ENCODE peak calls at places on chromosomes 6 and 20, in nine cellular contexts. L is stimulated activated naive CD8-positive, alpha-beta T cell treated with anti-CD3 and anti-CD28 coated beads, Interleukin-15, Interleukin-2, amounts not matched to agents 100 U/mL and 50 U/mL, for 24 hours; O is NCI-H1694; R is SW 1271; V is hypothalamus; T is HFF-Myc; U is H54; H is activated CD8-positive, alpha-beta memory T cell treated with anti-CD3 and anti-CD28 coated beads for 1 hour; J is iris pigment epithelial cell. Q is an unnamed sample.

GRCh38 chr20:48789185-48789668 is 38.6 kb downstream of the PREX1 start:
- DNase-seq in L (no peak), O (no peak), R (no peak), V (no peak), T (no peak), U (no peak), H (no peak), J (no peak), Q (no peak)

GRCh38 chr6:158955265-158955664 is 44.7 kb downstream of the RSPH3 start:
- DNase-seq in L (no peak), O (no peak), R (no peak), V (no peak), T (no peak), U (no peak), H (no peak), J (peak), Q (no peak)

GRCh38 chr6:76230711-76231110 is 158.2 kb upstream of the IMPG1 start:
- DNase-seq in L (no peak), O (peak), R (no peak), V (no peak), T (no peak), U (no peak), H (no peak), J (peak), Q (no peak)

GRCh38 chr6:111263837-111264236 is 176.5 kb downstream of the SLC16A10 start:
- DNase-seq in L (no peak), O (no peak), R (peak), V (no peak), T (no peak), U (peak), H (no peak), J (peak), Q (no peak)

GRCh38 chr20:61788343-61788742 is 277.3 kb downstream of the TAF4 start:
- DNase-seq in L (no peak), O (no peak), R (no peak), V (no peak), T (no peak), U (no peak), H (no peak), J (no peak), Q (no peak)

GRCh38 chr20:6705106-6705766 is 62.2 kb upstream of the BMP2 start:
- DNase-seq in L (no peak), O (no peak), R (no peak), V (no peak), T (no peak), U (no peak), H (no peak), J (peak), Q (no peak)

GRCh38 chr20:14820771-14821170 is 483.4 kb upstream of the FLRT3 start:
- DNase-seq in L (no peak), O (peak), R (no peak), V (no peak), T (no peak), U (no peak), H (no peak), J (peak), Q (no peak)

GRCh38 chr6:170152111-170152926 is 138.6 kb downstream of the DLL1 start:
- DNase-seq in L (no peak), O (no peak), R (no peak), V (no peak), T (no peak), U (no peak), H (no peak), J (no peak), Q (no peak)

GRCh38 chr6:157631838-157632237 is 191.2 kb upstream of the SNX9 start:
- DNase-seq in L (no peak), O (no peak), R (no peak), V (no peak), T (no peak), U (no peak), H (no peak), J (no peak), Q (no peak)

GRCh38 chr6:75852721-75853120 is 103.7 kb downstream of the MYO6 start:
- DNase-seq in L (no peak), O (no peak), R (no peak), V (no peak), T (no peak), U (no peak), H (no peak), J (peak), Q (no peak)

Q was measured in AG04450.